ENCODE peak calls at places on chromosomes 2 and 18, in seven cellular contexts. One of them, this sample, is unnamed.

GRCh38 chr2:105324732-105325131 is 4.8 kb downstream of the TGFBRAP1 start:
- DNase-seq in body of pancreas: no peak
- DNase-seq in breast epithelium: no peak
- DNase-seq in effector CD4-positive, alpha-beta T cell: no peak
- DNase-seq in iPS-NIHi11: no peak
- DNase-seq in cardiac muscle cell: peak
- DNase-seq in NCI-H524: no peak
- DNase-seq in this sample: no peak

GRCh38 chr18:49648326-49648725 is 86.5 kb downstream of the LIPG start:
- DNase-seq in body of pancreas: no peak
- DNase-seq in breast epithelium: no peak
- DNase-seq in effector CD4-positive, alpha-beta T cell: no peak
- DNase-seq in iPS-NIHi11: no peak
- DNase-seq in cardiac muscle cell: no peak
- DNase-seq in NCI-H524: no peak
- DNase-seq in this sample: no peak

GRCh38 chr2:127577973-127578372 is 42.5 kb downstream of the MYO7B start:
- DNase-seq in body of pancreas: no peak
- DNase-seq in breast epithelium: no peak
- DNase-seq in effector CD4-positive, alpha-beta T cell: no peak
- DNase-seq in iPS-NIHi11: no peak
- DNase-seq in cardiac muscle cell: no peak
- DNase-seq in NCI-H524: no peak
- DNase-seq in this sample: no peak

GRCh38 chr2:128552141-128552805 is 233.6 kb upstream of the HS6ST1 start:
- DNase-seq in body of pancreas: no peak
- DNase-seq in breast epithelium: no peak
- DNase-seq in effector CD4-positive, alpha-beta T cell: no peak
- DNase-seq in iPS-NIHi11: no peak
- DNase-seq in cardiac muscle cell: no peak
- DNase-seq in NCI-H524: no peak
- DNase-seq in this sample: no peak

GRCh38 chr2:70440621-70441020 is 113.0 kb downstream of the TGFA start:
- DNase-seq in body of pancreas: no peak
- DNase-seq in breast epithelium: no peak
- DNase-seq in effector CD4-positive, alpha-beta T cell: no peak
- DNase-seq in iPS-NIHi11: no peak
- DNase-seq in cardiac muscle cell: no peak
- DNase-seq in NCI-H524: no peak
- DNase-seq in this sample: no peak

GRCh38 chr2:16012626-16013501 is 72.5 kb downstream of the MYCN start:
- DNase-seq in body of pancreas: no peak
- DNase-seq in breast epithelium: no peak
- DNase-seq in effector CD4-positive, alpha-beta T cell: no peak
- DNase-seq in iPS-NIHi11: peak
- DNase-seq in cardiac muscle cell: no peak
- DNase-seq in NCI-H524: peak
- DNase-seq in this sample: no peak

GRCh38 chr2:39266906-39267434 is 23.2 kb upstream of the CDKL4 start:
- DNase-seq in body of pancreas: no peak
- DNase-seq in breast epithelium: no peak
- DNase-seq in effector CD4-positive, alpha-beta T cell: no peak
- DNase-seq in iPS-NIHi11: no peak
- DNase-seq in cardiac muscle cell: peak
- DNase-seq in NCI-H524: no peak
- DNase-seq in this sample: no peak

GRCh38 chr2:84257871-84258270 is 201.2 kb downstream of the SUCLG1 start:
- DNase-seq in body of pancreas: no peak
- DNase-seq in breast epithelium: no peak
- DNase-seq in effector CD4-positive, alpha-beta T cell: no peak
- DNase-seq in iPS-NIHi11: peak
- DNase-seq in cardiac muscle cell: no peak
- DNase-seq in NCI-H524: peak
- DNase-seq in this sample: no peak

GRCh38 chr2:96103388-96103705 is 13.0 kb downstream of the ADRA2B start:
- DNase-seq in body of pancreas: no peak
- DNase-seq in breast epithelium: no peak
- DNase-seq in effector CD4-positive, alpha-beta T cell: peak
- DNase-seq in iPS-NIHi11: no peak
- DNase-seq in cardiac muscle cell: no peak
- DNase-seq in NCI-H524: no peak
- DNase-seq in this sample: no peak

GRCh38 chr2:160266078-160266551 is 66.0 kb upstream of the ITGB6 start:
- DNase-seq in body of pancreas: no peak
- DNase-seq in breast epithelium: no peak
- DNase-seq in effector CD4-positive, alpha-beta T cell: no peak
- DNase-seq in iPS-NIHi11: no peak
- DNase-seq in cardiac muscle cell: no peak
- DNase-seq in NCI-H524: no peak
- DNase-seq in this sample: no peak

GRCh38 chr2:120842456-120843439 is 107.1 kb downstream of the GLI2 start:
- DNase-seq in body of pancreas: no peak
- DNase-seq in breast epithelium: no peak
- DNase-seq in effector CD4-positive, alpha-beta T cell: no peak
- DNase-seq in iPS-NIHi11: no peak
- DNase-seq in cardiac muscle cell: no peak
- DNase-seq in NCI-H524: no peak
- DNase-seq in this sample: no peak

GRCh38 chr2:235066895-235067294 is 115.1 kb downstream of the SH3BP4 start:
- DNase-seq in body of pancreas: no peak
- DNase-seq in breast epithelium: no peak
- DNase-seq in effector CD4-positive, alpha-beta T cell: no peak
- DNase-seq in iPS-NIHi11: peak
- DNase-seq in cardiac muscle cell: no peak
- DNase-seq in NCI-H524: peak
- DNase-seq in this sample: no peak

GRCh38 chr2:31337860-31338259 is 76.7 kb downstream of the XDH start:
- DNase-seq in body of pancreas: no peak
- DNase-seq in breast epithelium: no peak
- DNase-seq in effector CD4-positive, alpha-beta T cell: no peak
- DNase-seq in iPS-NIHi11: no peak
- DNase-seq in cardiac muscle cell: peak
- DNase-seq in NCI-H524: no peak
- DNase-seq in this sample: no peak

GRCh38 chr18:78974115-78974740 is 5.4 kb upstream of the SALL3 start:
- DNase-seq in body of pancreas: no peak
- DNase-seq in breast epithelium: no peak
- DNase-seq in effector CD4-positive, alpha-beta T cell: no peak
- DNase-seq in iPS-NIHi11: peak
- DNase-seq in cardiac muscle cell: no peak
- DNase-seq in NCI-H524: no peak
- DNase-seq in this sample: no peak

GRCh38 chr2:180823546-180824141 is 156.8 kb upstream of the UBE2E3 start:
- DNase-seq in body of pancreas: no peak
- DNase-seq in breast epithelium: no peak
- DNase-seq in effector CD4-positive, alpha-beta T cell: no peak
- DNase-seq in iPS-NIHi11: no peak
- DNase-seq in cardiac muscle cell: peak
- DNase-seq in NCI-H524: no peak
- DNase-seq in this sample: no peak

GRCh38 chr2:106584304-106584954 is 97.3 kb downstream of the CD8B2 start:
- DNase-seq in body of pancreas: no peak
- DNase-seq in breast epithelium: no peak
- DNase-seq in effector CD4-positive, alpha-beta T cell: no peak
- DNase-seq in iPS-NIHi11: no peak
- DNase-seq in cardiac muscle cell: no peak
- DNase-seq in NCI-H524: no peak
- DNase-seq in this sample: no peak

GRCh38 chr2:241199897-241200821 is 11.7 kb downstream of the ANO7 start:
- DNase-seq in body of pancreas: no peak
- DNase-seq in breast epithelium: no peak
- DNase-seq in effector CD4-positive, alpha-beta T cell: no peak
- DNase-seq in iPS-NIHi11: peak
- DNase-seq in cardiac muscle cell: no peak
- DNase-seq in NCI-H524: no peak
- DNase-seq in this sample: no peak

GRCh38 chr2:239596298-239596697 is 195.5 kb upstream of the HDAC4 start:
- DNase-seq in body of pancreas: no peak
- DNase-seq in breast epithelium: no peak
- DNase-seq in effector CD4-positive, alpha-beta T cell: no peak
- DNase-seq in iPS-NIHi11: no peak
- DNase-seq in cardiac muscle cell: no peak
- DNase-seq in NCI-H524: no peak
- DNase-seq in this sample: peak

GRCh38 chr2:159595410-159596046 is 20.8 kb downstream of the BAZ2B start:
- DNase-seq in body of pancreas: no peak
- DNase-seq in breast epithelium: no peak
- DNase-seq in effector CD4-positive, alpha-beta T cell: no peak
- DNase-seq in iPS-NIHi11: no peak
- DNase-seq in cardiac muscle cell: no peak
- DNase-seq in NCI-H524: no peak
- DNase-seq in this sample: no peak

GRCh38 chr2:40511661-40512213 is 59.8 kb upstream of the SLC8A1 start:
- DNase-seq in body of pancreas: peak
- DNase-seq in breast epithelium: no peak
- DNase-seq in effector CD4-positive, alpha-beta T cell: no peak
- DNase-seq in iPS-NIHi11: no peak
- DNase-seq in cardiac muscle cell: peak
- DNase-seq in NCI-H524: no peak
- DNase-seq in this sample: peak

GRCh38 chr2:56012216-56012615 is 88.6 kb upstream of the EFEMP1 start:
- DNase-seq in body of pancreas: no peak
- DNase-seq in breast epithelium: no peak
- DNase-seq in effector CD4-positive, alpha-beta T cell: no peak
- DNase-seq in iPS-NIHi11: no peak
- DNase-seq in cardiac muscle cell: no peak
- DNase-seq in NCI-H524: peak
- DNase-seq in this sample: no peak

GRCh38 chr2:219176818-219177593 is at the start of gene CNPPD1:
- DNase-seq in body of pancreas: peak
- DNase-seq in breast epithelium: peak
- DNase-seq in effector CD4-positive, alpha-beta T cell: peak
- DNase-seq in iPS-NIHi11: peak
- DNase-seq in cardiac muscle cell: peak
- DNase-seq in NCI-H524: peak
- DNase-seq in this sample: peak

GRCh38 chr2:69686855-69687254 is 43.3 kb upstream of the AAK1 start:
- DNase-seq in body of pancreas: no peak
- DNase-seq in breast epithelium: no peak
- DNase-seq in effector CD4-positive, alpha-beta T cell: no peak
- DNase-seq in iPS-NIHi11: no peak
- DNase-seq in cardiac muscle cell: no peak
- DNase-seq in NCI-H524: no peak
- DNase-seq in this sample: peak

GRCh38 chr2:190859347-190860297 is 21.0 kb upstream of the GLS start:
- DNase-seq in body of pancreas: no peak
- DNase-seq in breast epithelium: no peak
- DNase-seq in effector CD4-positive, alpha-beta T cell: no peak
- DNase-seq in iPS-NIHi11: no peak
- DNase-seq in cardiac muscle cell: peak
- DNase-seq in NCI-H524: no peak
- DNase-seq in this sample: no peak

GRCh38 chr18:26383454-26384270 is 157.4 kb downstream of the TAF4B start:
- DNase-seq in body of pancreas: no peak
- DNase-seq in breast epithelium: no peak
- DNase-seq in effector CD4-positive, alpha-beta T cell: no peak
- DNase-seq in iPS-NIHi11: peak
- DNase-seq in cardiac muscle cell: peak
- DNase-seq in NCI-H524: peak
- DNase-seq in this sample: no peak

GRCh38 chr18:59871711-59872362 is 28.0 kb upstream of the PMAIP1 start:
- DNase-seq in body of pancreas: no peak
- DNase-seq in breast epithelium: no peak
- DNase-seq in effector CD4-positive, alpha-beta T cell: no peak
- DNase-seq in iPS-NIHi11: no peak
- DNase-seq in cardiac muscle cell: no peak
- DNase-seq in NCI-H524: no peak
- DNase-seq in this sample: no peak

GRCh38 chr2:70085711-70086277 is 1.5 kb upstream of the PCBP1 start:
- DNase-seq in body of pancreas: no peak
- DNase-seq in breast epithelium: no peak
- DNase-seq in effector CD4-positive, alpha-beta T cell: no peak
- DNase-seq in iPS-NIHi11: no peak
- DNase-seq in cardiac muscle cell: no peak
- DNase-seq in NCI-H524: no peak
- DNase-seq in this sample: no peak

GRCh38 chr18:59715445-59715844 is 18.2 kb upstream of the CCBE1 start:
- DNase-seq in body of pancreas: no peak
- DNase-seq in breast epithelium: no peak
- DNase-seq in effector CD4-positive, alpha-beta T cell: no peak
- DNase-seq in iPS-NIHi11: no peak
- DNase-seq in cardiac muscle cell: peak
- DNase-seq in NCI-H524: no peak
- DNase-seq in this sample: no peak

GRCh38 chr2:158042666-158043065 is 59.0 kb upstream of the UPP2 start:
- DNase-seq in body of pancreas: no peak
- DNase-seq in breast epithelium: no peak
- DNase-seq in effector CD4-positive, alpha-beta T cell: no peak
- DNase-seq in iPS-NIHi11: no peak
- DNase-seq in cardiac muscle cell: no peak
- DNase-seq in NCI-H524: no peak
- DNase-seq in this sample: no peak

GRCh38 chr18:59264136-59264571 is 9.1 kb downstream of the RAX start:
- DNase-seq in body of pancreas: no peak
- DNase-seq in breast epithelium: no peak
- DNase-seq in effector CD4-positive, alpha-beta T cell: no peak
- DNase-seq in iPS-NIHi11: peak
- DNase-seq in cardiac muscle cell: no peak
- DNase-seq in NCI-H524: no peak
- DNase-seq in this sample: no peak

GRCh38 chr2:104945866-104946265 is 92.0 kb downstream of the POU3F3 start:
- DNase-seq in body of pancreas: no peak
- DNase-seq in breast epithelium: no peak
- DNase-seq in effector CD4-positive, alpha-beta T cell: no peak
- DNase-seq in iPS-NIHi11: no peak
- DNase-seq in cardiac muscle cell: no peak
- DNase-seq in NCI-H524: no peak
- DNase-seq in this sample: no peak

GRCh38 chr2:16656784-16657391 is 8.7 kb downstream of the CYRIA start:
- DNase-seq in body of pancreas: peak
- DNase-seq in breast epithelium: no peak
- DNase-seq in effector CD4-positive, alpha-beta T cell: no peak
- DNase-seq in iPS-NIHi11: no peak
- DNase-seq in cardiac muscle cell: no peak
- DNase-seq in NCI-H524: no peak
- DNase-seq in this sample: peak

GRCh38 chr2:37653805-37654378 is 17.6 kb downstream of the CDC42EP3 start:
- DNase-seq in body of pancreas: peak
- DNase-seq in breast epithelium: no peak
- DNase-seq in effector CD4-positive, alpha-beta T cell: no peak
- DNase-seq in iPS-NIHi11: no peak
- DNase-seq in cardiac muscle cell: no peak
- DNase-seq in NCI-H524: peak
- DNase-seq in this sample: no peak

GRCh38 chr2:34731274-34731673 is 1132.2 kb upstream of the FAM98A start:
- DNase-seq in body of pancreas: no peak
- DNase-seq in breast epithelium: no peak
- DNase-seq in effector CD4-positive, alpha-beta T cell: no peak
- DNase-seq in iPS-NIHi11: peak
- DNase-seq in cardiac muscle cell: no peak
- DNase-seq in NCI-H524: no peak
- DNase-seq in this sample: no peak

GRCh38 chr2:85185431-85185940 is 52.3 kb downstream of the TCF7L1 start:
- DNase-seq in body of pancreas: no peak
- DNase-seq in breast epithelium: no peak
- DNase-seq in effector CD4-positive, alpha-beta T cell: no peak
- DNase-seq in iPS-NIHi11: no peak
- DNase-seq in cardiac muscle cell: peak
- DNase-seq in NCI-H524: no peak
- DNase-seq in this sample: no peak

GRCh38 chr2:31274700-31275075 is 40.7 kb downstream of the EHD3 start:
- DNase-seq in body of pancreas: no peak
- DNase-seq in breast epithelium: no peak
- DNase-seq in effector CD4-positive, alpha-beta T cell: no peak
- DNase-seq in iPS-NIHi11: no peak
- DNase-seq in cardiac muscle cell: no peak
- DNase-seq in NCI-H524: peak
- DNase-seq in this sample: no peak

This sample was measured in uterus.